ENCODE peak calls at places on chromosomes 6 and 20, in ten cellular contexts. G, C, N, A, Q, Z, I, L, T and F are unnamed samples.
A peak's percentile ranks its signal among the peaks of the same experiment; 100 is the strongest.

GRCh38 chr6:168428052-168428829 is 12.7 kb upstream of the SMOC2 start:
- DNase-seq in G (no peak), C (no peak), N (no peak), A (no peak), Q (no peak), Z (no peak), I (no peak), L (no peak), T (peak; percentile 61), F (no peak)

GRCh38 chr6:37137201-37137880 is 32.6 kb upstream of the PIM1 start:
- DNase-seq in G (no peak), C (no peak), N (peak; percentile 94), A (peak; percentile 56), Q (peak; percentile 99), Z (peak; percentile 95), I (peak; percentile 99), L (peak; percentile 98), T (no peak), F (peak; percentile 99)

GRCh38 chr6:142825760-142826159 is 119.2 kb downstream of the HIVEP2 start:
- DNase-seq in G (no peak), C (no peak), N (no peak), A (no peak), Q (no peak), Z (no peak), I (no peak), L (no peak), T (no peak), F (no peak)

GRCh38 chr6:169452117-169452868 is 198.6 kb upstream of the THBS2 start:
- DNase-seq in G (peak; percentile 65), C (peak; percentile 87), N (no peak), A (no peak), Q (peak; percentile 90), Z (peak; percentile 94), I (peak; percentile 89), L (peak; percentile 94), T (peak; percentile 79), F (peak; percentile 98)

GRCh38 chr6:151059612-151060095 is 180.1 kb upstream of the AKAP12 start:
- DNase-seq in G (no peak), C (no peak), N (no peak), A (no peak), Q (no peak), Z (peak; percentile 59), I (peak; percentile 31), L (peak; percentile 61), T (no peak), F (peak; percentile 66)

GRCh38 chr20:18902181-18902725 is 88.7 kb downstream of the SCP2D1 start:
- DNase-seq in G (no peak), C (no peak), N (no peak), A (no peak), Q (no peak), Z (no peak), I (no peak), L (no peak), T (no peak), F (no peak)

GRCh38 chr6:11685411-11686093 is 93.1 kb downstream of the ADTRP start:
- DNase-seq in G (no peak), C (no peak), N (peak; percentile 77), A (peak; percentile 76), Q (peak; percentile 64), Z (no peak), I (peak; percentile 53), L (peak; percentile 17), T (no peak), F (peak; percentile 71)

GRCh38 chr6:13397359-13398080 is 69.2 kb upstream of the TBC1D7 start:
- DNase-seq in G (no peak), C (no peak), N (no peak), A (no peak), Q (no peak), Z (no peak), I (no peak), L (no peak), T (no peak), F (no peak)

GRCh38 chr6:132763269-132763668 is 5.6 kb upstream of the VNN2 start:
- DNase-seq in G (no peak), C (no peak), N (no peak), A (no peak), Q (no peak), Z (no peak), I (no peak), L (no peak), T (no peak), F (no peak)

GRCh38 chr6:6395581-6396197 is 75.2 kb upstream of the F13A1 start:
- DNase-seq in G (no peak), C (no peak), N (no peak), A (no peak), Q (no peak), Z (no peak), I (no peak), L (no peak), T (no peak), F (no peak)

GRCh38 chr6:44659676-44660170 is 272.2 kb downstream of the CDC5L start:
- DNase-seq in G (no peak), C (no peak), N (no peak), A (no peak), Q (no peak), Z (no peak), I (no peak), L (no peak), T (no peak), F (no peak)

GRCh38 chr6:44658571-44658970 is 271.1 kb downstream of the CDC5L start:
- DNase-seq in G (no peak), C (no peak), N (no peak), A (no peak), Q (no peak), Z (no peak), I (no peak), L (no peak), T (no peak), F (no peak)

GRCh38 chr6:44655368-44656342 is 268.1 kb downstream of the CDC5L start:
- DNase-seq in G (peak; percentile 66), C (peak; percentile 89), N (peak; percentile 52), A (no peak), Q (peak; percentile 24), Z (peak; percentile 68), I (peak; percentile 68), L (peak; percentile 77), T (peak; percentile 64), F (peak; percentile 75)

GRCh38 chr6:44660561-44661220 is 273.2 kb downstream of the CDC5L start:
- DNase-seq in G (no peak), C (no peak), N (no peak), A (no peak), Q (no peak), Z (no peak), I (peak; percentile 83), L (peak; percentile 30), T (no peak), F (peak; percentile 22)

GRCh38 chr6:44657201-44657824 is 269.8 kb downstream of the CDC5L start:
- DNase-seq in G (no peak), C (no peak), N (no peak), A (no peak), Q (no peak), Z (peak; percentile 69), I (peak; percentile 63), L (no peak), T (no peak), F (peak; percentile 46)
- TF ChIP-seq CTCF in G (peak; percentile 8), C (no peak), N (no peak), A (no peak), Q (no peak), Z (peak; percentile 14), I (peak; percentile 15), L (no peak), T (no peak), F (peak; percentile 14)

GRCh38 chr6:56995347-56995746 is 40.4 kb downstream of the BEND6 start:
- DNase-seq in G (no peak), C (no peak), N (peak; percentile 15), A (no peak), Q (no peak), Z (no peak), I (no peak), L (no peak), T (no peak), F (no peak)
- TF ChIP-seq CTCF in G (no peak), C (no peak), N (no peak), A (peak; percentile 22), Q (peak; percentile 36), Z (no peak), I (no peak), L (no peak), T (no peak), F (peak; percentile 7)

GRCh38 chr20:34022154-34022842 is 28.6 kb downstream of the RALY start:
- DNase-seq in G (no peak), C (no peak), N (peak; percentile 64), A (no peak), Q (peak; percentile 23), Z (peak; percentile 45), I (no peak), L (peak; percentile 19), T (no peak), F (peak; percentile 46)
- TF ChIP-seq CTCF in G (no peak), C (no peak), N (no peak), A (peak; percentile 4), Q (peak; percentile 70), Z (peak; percentile 49), I (peak; percentile 47), L (peak; percentile 53), T (no peak), F (peak; percentile 59)

GRCh38 chr6:1890987-1891386 is 281.3 kb downstream of the FOXC1 start:
- DNase-seq in G (no peak), C (no peak), N (no peak), A (no peak), Q (no peak), Z (no peak), I (no peak), L (no peak), T (no peak), F (no peak)

GRCh38 chr6:1892716-1893115 is 283.0 kb downstream of the FOXC1 start:
- DNase-seq in G (no peak), C (no peak), N (no peak), A (no peak), Q (no peak), Z (no peak), I (no peak), L (no peak), T (no peak), F (no peak)

GRCh38 chr6:1895721-1896120 is 286.0 kb downstream of the FOXC1 start:
- DNase-seq in G (no peak), C (no peak), N (no peak), A (no peak), Q (no peak), Z (no peak), I (no peak), L (peak; percentile 20), T (no peak), F (peak; percentile 20)

GRCh38 chr6:1894954-1895353 is 285.2 kb downstream of the FOXC1 start:
- DNase-seq in G (no peak), C (no peak), N (peak; percentile 63), A (no peak), Q (no peak), Z (no peak), I (no peak), L (no peak), T (peak; percentile 77), F (no peak)

DNA sequence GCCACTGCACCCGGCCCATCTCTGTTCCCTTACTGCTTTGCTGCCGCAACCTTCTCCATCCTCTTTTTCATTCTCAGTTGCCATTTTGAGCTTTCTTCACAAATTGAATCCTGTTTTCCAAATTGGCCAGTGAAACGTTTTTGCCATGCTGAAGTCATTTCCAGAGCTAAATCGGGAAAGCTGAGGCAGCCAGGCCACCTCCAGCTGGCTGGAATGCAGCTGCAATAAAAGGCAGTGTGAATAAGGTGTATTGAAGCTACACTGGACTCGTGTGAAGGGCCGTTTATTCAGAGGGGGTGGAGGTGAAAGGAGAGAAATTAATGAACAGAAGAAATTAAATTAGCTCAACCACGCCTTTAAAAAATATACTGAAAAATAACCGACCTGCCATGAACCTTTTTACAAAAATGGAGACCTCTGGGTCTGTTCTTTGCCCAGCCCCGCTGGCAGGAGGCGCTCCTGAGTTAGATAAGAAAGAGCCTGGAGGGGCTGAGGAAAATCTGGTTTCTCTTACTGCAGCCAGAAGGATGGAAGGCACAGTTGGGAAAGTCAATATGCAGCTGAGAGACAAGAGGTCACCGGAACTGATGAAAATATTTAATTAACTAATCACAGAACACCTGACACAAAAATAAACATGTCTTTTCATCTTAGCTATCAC is 283.9 kb downstream of the FOXC1 start:
- DNase-seq in G (no peak), C (no peak), N (no peak), A (no peak), Q (no peak), Z (peak; percentile 25), I (no peak), L (no peak), T (no peak), F (peak; percentile 62)
- TF ChIP-seq CTCF in G (no peak), C (no peak), N (no peak), A (no peak), Q (peak; percentile 79), Z (peak; percentile 34), I (peak; percentile 28), L (peak; percentile 12), T (no peak), F (peak; percentile 77)